ENCODE peak calls at places on chromosomes 11 and 22, in seven cellular contexts. R is brain microvascular endothelial cell, E is ovary, G is heart left ventricle, M is pancreas, H is AG04450, B is lower leg skin. C is an unnamed sample.

GRCh38 chr11:126607374-126607773 is 251.9 kb downstream of the ST3GAL4 start:
- DNase-seq in R (peak), E (no peak), G (peak), M (peak), H (peak), B (no peak), C (peak)

GRCh38 chr22:20905415-20906386 is 11.5 kb upstream of the CRKL start:
- DNase-seq in R (no peak), E (no peak), G (no peak), M (no peak), H (no peak), B (no peak), C (no peak)

GRCh38 chr22:46073683-46074504 is 76.4 kb upstream of the PPARA start:
- DNase-seq in R (no peak), E (peak), G (peak), M (no peak), H (no peak), B (peak), C (peak)

GRCh38 chr11:20912046-20912821 is 242.8 kb downstream of the NELL1 start:
- DNase-seq in R (no peak), E (no peak), G (no peak), M (no peak), H (no peak), B (no peak), C (no peak)

GRCh38 chr11:84780689-84781293 is 846.4 kb downstream of the DLG2 start:
- DNase-seq in R (peak), E (no peak), G (no peak), M (no peak), H (no peak), B (no peak), C (no peak)

GRCh38 chr11:115241899-115242298 is 262.3 kb downstream of the CADM1 start:
- DNase-seq in R (no peak), E (no peak), G (no peak), M (no peak), H (no peak), B (no peak), C (no peak)

GRCh38 chr11:70314730-70315129 is 44.2 kb downstream of the PPFIA1 start:
- DNase-seq in R (no peak), E (no peak), G (no peak), M (no peak), H (no peak), B (no peak), C (no peak)

GRCh38 chr22:19550382-19550781 is 26.2 kb upstream of the CLDN5 start:
- DNase-seq in R (no peak), E (no peak), G (no peak), M (no peak), H (no peak), B (no peak), C (no peak)

GRCh38 chr11:16194566-16194965 is 161.8 kb downstream of the SOX6 start:
- DNase-seq in R (no peak), E (no peak), G (peak), M (no peak), H (no peak), B (no peak), C (no peak)

GRCh38 chr11:101445761-101446160 is 138.0 kb downstream of the TRPC6 start:
- DNase-seq in R (no peak), E (no peak), G (no peak), M (no peak), H (no peak), B (no peak), C (no peak)

GRCh38 chr11:35337136-35337918 is 82.0 kb downstream of the SLC1A2 start:
- DNase-seq in R (peak), E (no peak), G (no peak), M (no peak), H (peak), B (no peak), C (no peak)

GRCh38 chr11:73942030-73942429 is 8.8 kb upstream of the DNAJB13 start:
- DNase-seq in R (no peak), E (no peak), G (no peak), M (no peak), H (no peak), B (no peak), C (no peak)

GRCh38 chr22:47515384-47516125 is 753.1 kb downstream of the TBC1D22A start:
- DNase-seq in R (no peak), E (no peak), G (no peak), M (no peak), H (no peak), B (no peak), C (no peak)

GRCh38 chr11:77821349-77821851 is 456 bp downstream of the AAMDC start:
- DNase-seq in R (peak), E (peak), G (peak), M (peak), H (no peak), B (peak), C (no peak)

GRCh38 chr22:36347094-36347493 is 40.7 kb downstream of the MYH9 start:
- DNase-seq in R (no peak), E (no peak), G (peak), M (no peak), H (no peak), B (no peak), C (no peak)

GRCh38 chr11:102798012-102798746 is at the start of gene MMP1:
- DNase-seq in R (peak), E (no peak), G (no peak), M (no peak), H (peak), B (no peak), C (no peak)

GRCh38 chr22:35868938-35869337 is 151.3 kb downstream of the APOL5 start:
- DNase-seq in R (peak), E (no peak), G (no peak), M (no peak), H (no peak), B (no peak), C (no peak)

GRCh38 chr11:19853901-19854300 is 141.3 kb downstream of the NAV2 start:
- DNase-seq in R (no peak), E (no peak), G (no peak), M (no peak), H (peak), B (no peak), C (no peak)

GRCh38 chr22:23801238-23801821 is 14.6 kb downstream of the SMARCB1 start:
- DNase-seq in R (no peak), E (no peak), G (no peak), M (no peak), H (no peak), B (no peak), C (no peak)

GRCh38 chr22:28237783-28238182 is 318.7 kb upstream of the PITPNB start:
- DNase-seq in R (no peak), E (no peak), G (no peak), M (no peak), H (no peak), B (no peak), C (no peak)

GRCh38 chr11:12174145-12175143 is 64.1 kb downstream of the MICAL2 start:
- DNase-seq in R (no peak), E (no peak), G (no peak), M (no peak), H (no peak), B (peak), C (no peak)

GRCh38 chr22:46454910-46455269 is 82.5 kb downstream of the CELSR1 start:
- DNase-seq in R (no peak), E (no peak), G (no peak), M (no peak), H (no peak), B (no peak), C (no peak)

GRCh38 chr11:113105584-113105983 is 144.4 kb downstream of the NCAM1 start:
- DNase-seq in R (no peak), E (no peak), G (no peak), M (no peak), H (no peak), B (no peak), C (no peak)

GRCh38 chr22:36110306-36110791 is 50.2 kb downstream of the APOL3 start:
- DNase-seq in R (no peak), E (peak), G (no peak), M (no peak), H (no peak), B (no peak), C (no peak)

GRCh38 chr11:76076749-76077148 is 129.6 kb downstream of the WNT11 start:
- DNase-seq in R (no peak), E (no peak), G (no peak), M (no peak), H (no peak), B (no peak), C (no peak)

GRCh38 chr11:27088353-27088752 is 47.7 kb downstream of the BBOX1 start:
- DNase-seq in R (no peak), E (no peak), G (no peak), M (no peak), H (no peak), B (no peak), C (no peak)

GRCh38 chr11:86798988-86799387 is 1.4 kb upstream of the PRSS23 start:
- DNase-seq in R (peak), E (no peak), G (no peak), M (no peak), H (peak), B (no peak), C (no peak)
- TF ChIP-seq CTCF in R (peak), E (no peak), G (no peak), M (no peak), H (no peak), B (no peak), C (no peak)

GRCh38 chr11:45774023-45774655 is 30.8 kb upstream of the SLC35C1 start:
- DNase-seq in R (no peak), E (no peak), G (no peak), M (no peak), H (no peak), B (peak), C (no peak)

GRCh38 chr11:45769960-45770359 is 35.0 kb upstream of the SLC35C1 start:
- DNase-seq in R (no peak), E (no peak), G (no peak), M (no peak), H (no peak), B (no peak), C (no peak)

GRCh38 chr11:45771942-45772522 is 32.9 kb upstream of the SLC35C1 start:
- DNase-seq in R (peak), E (peak), G (peak), M (peak), H (peak), B (peak), C (peak)

GRCh38 chr11:45773271-45774022 is 31.5 kb upstream of the SLC35C1 start:
- DNase-seq in R (no peak), E (no peak), G (no peak), M (no peak), H (no peak), B (peak), C (no peak)

GRCh38 chr11:45771194-45771941 is 33.6 kb upstream of the SLC35C1 start:
- DNase-seq in R (peak), E (peak), G (peak), M (peak), H (no peak), B (peak), C (no peak)
- TF ChIP-seq CTCF in R (peak), E (peak), G (peak), M (peak), H (peak), B (peak), C (peak)

GRCh38 chr11:68710445-68710844 is 26.1 kb downstream of the GAL start:
- DNase-seq in R (no peak), E (no peak), G (no peak), M (no peak), H (no peak), B (no peak), C (no peak)

GRCh38 chr11:68707527-68707926 is 23.2 kb downstream of the GAL start:
- DNase-seq in R (no peak), E (no peak), G (no peak), M (no peak), H (no peak), B (no peak), C (no peak)

GRCh38 chr11:68706237-68706636 is 21.9 kb downstream of the GAL start:
- DNase-seq in R (no peak), E (no peak), G (no peak), M (no peak), H (no peak), B (no peak), C (no peak)

GRCh38 chr11:68709064-68709463 is 24.7 kb downstream of the GAL start:
- DNase-seq in R (no peak), E (no peak), G (no peak), M (no peak), H (no peak), B (no peak), C (no peak)

DNA sequence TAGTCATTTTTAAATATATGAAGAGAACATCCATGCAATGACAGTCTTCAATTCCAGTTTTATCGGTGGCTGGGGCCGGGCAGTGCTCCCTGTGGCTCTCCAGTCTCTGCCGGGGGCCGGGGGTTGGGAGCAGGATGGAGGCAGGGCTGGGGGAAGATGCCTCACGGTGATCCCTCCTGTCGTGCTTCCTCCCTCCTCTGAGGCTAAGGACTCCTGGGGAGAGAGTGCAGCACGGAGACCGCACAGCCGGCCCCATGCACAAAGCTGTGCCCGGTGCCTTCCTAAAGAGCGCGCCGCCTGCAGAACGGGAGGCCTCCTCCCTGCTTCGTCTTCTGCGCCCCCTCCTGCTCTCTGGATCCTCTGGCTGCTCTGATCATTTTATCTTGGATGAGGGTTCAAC is 20.5 kb downstream of the GAL start:
- DNase-seq in R (no peak), E (no peak), G (no peak), M (no peak), H (no peak), B (no peak), C (no peak)
- TF ChIP-seq CTCF in R (no peak), E (no peak), G (no peak), M (no peak), H (no peak), B (no peak), C (no peak)

DNA sequence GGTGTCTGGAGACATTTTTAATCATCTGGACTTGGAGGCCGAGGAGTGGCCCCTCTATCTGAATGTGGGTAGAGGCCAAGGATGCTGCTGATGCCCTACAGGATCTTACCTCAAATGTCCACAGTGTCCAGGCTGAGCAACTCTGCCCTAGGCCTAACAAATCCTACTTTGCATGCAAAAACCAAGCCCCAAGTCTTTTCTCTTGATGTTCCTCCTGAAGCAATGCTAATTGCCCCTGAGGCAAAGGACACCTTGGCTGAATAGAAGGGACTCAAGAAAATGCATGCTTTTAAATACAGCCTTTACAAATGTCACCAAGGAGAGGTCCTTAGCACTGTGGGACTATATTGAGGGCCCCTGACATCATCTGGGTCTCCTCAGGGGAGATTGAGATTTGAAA is 43.8 kb upstream of the PHF21B start:
- DNase-seq in R (no peak), E (no peak), G (no peak), M (no peak), H (no peak), B (no peak), C (no peak)
- TF ChIP-seq CTCF in R (no peak), E (no peak), G (no peak), M (no peak), H (no peak), B (no peak), C (no peak)

GRCh38 chr11:2813968-2814367 is 71.6 kb downstream of the CDKN1C start:
- DNase-seq in R (no peak), E (no peak), G (no peak), M (no peak), H (no peak), B (no peak), C (no peak)
- TF ChIP-seq CTCF in R (no peak), E (no peak), G (no peak), M (no peak), H (no peak), B (no peak), C (no peak)

DNA sequence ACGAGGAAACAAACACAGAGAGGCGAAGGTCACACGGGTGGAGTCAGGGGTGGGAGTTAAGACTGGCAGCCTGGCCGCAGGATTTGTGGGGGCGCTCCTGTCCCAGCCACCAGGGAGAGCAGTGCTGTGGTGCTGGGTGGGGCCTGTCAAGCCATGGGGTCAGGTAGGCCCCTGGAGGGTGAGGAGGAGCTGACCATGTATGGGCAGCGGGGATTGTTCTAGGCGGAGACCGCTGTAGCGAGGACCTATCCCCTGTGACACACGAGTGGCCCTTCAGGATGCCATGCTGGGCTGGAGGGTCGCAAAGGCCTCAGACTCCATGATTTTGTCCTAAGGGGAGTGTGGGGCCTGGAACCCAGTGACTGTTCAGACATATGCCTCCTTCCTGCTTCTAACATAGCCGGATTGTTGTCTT is 1.6 kb upstream of the RPS19BP1 start:
- DNase-seq in R (no peak), E (peak), G (no peak), M (no peak), H (no peak), B (no peak), C (no peak)
- TF ChIP-seq CTCF in R (no peak), E (no peak), G (no peak), M (no peak), H (no peak), B (no peak), C (no peak)

GRCh38 chr11:66547662-66548009 is 933 bp downstream of the ACTN3 start:
- DNase-seq in R (no peak), E (no peak), G (no peak), M (no peak), H (no peak), B (no peak), C (no peak)

GRCh38 chr11:66546966-66547661 is 411 bp downstream of the ACTN3 start:
- DNase-seq in R (no peak), E (no peak), G (no peak), M (no peak), H (no peak), B (no peak), C (no peak)

GRCh38 chr11:66546368-66546965 is at the start of gene ACTN3:
- DNase-seq in R (no peak), E (peak), G (peak), M (no peak), H (no peak), B (no peak), C (no peak)

GRCh38 chr11:66548041-66548440 is 1.3 kb downstream of the ACTN3 start:
- DNase-seq in R (no peak), E (no peak), G (no peak), M (no peak), H (no peak), B (no peak), C (no peak)

GRCh38 chr11:66545701-66546367 is at the start of gene ZDHHC24:
- DNase-seq in R (peak), E (peak), G (peak), M (peak), H (peak), B (peak), C (peak)
- TF ChIP-seq CTCF in R (no peak), E (no peak), G (no peak), M (no peak), H (no peak), B (no peak), C (no peak)

GRCh38 chr11:2317354-2318050 is 15.7 kb downstream of the TSPAN32 start:
- DNase-seq in R (no peak), E (no peak), G (no peak), M (no peak), H (no peak), B (peak), C (no peak)
- TF ChIP-seq CTCF in R (no peak), E (no peak), G (no peak), M (no peak), H (no peak), B (no peak), C (no peak)

DNA sequence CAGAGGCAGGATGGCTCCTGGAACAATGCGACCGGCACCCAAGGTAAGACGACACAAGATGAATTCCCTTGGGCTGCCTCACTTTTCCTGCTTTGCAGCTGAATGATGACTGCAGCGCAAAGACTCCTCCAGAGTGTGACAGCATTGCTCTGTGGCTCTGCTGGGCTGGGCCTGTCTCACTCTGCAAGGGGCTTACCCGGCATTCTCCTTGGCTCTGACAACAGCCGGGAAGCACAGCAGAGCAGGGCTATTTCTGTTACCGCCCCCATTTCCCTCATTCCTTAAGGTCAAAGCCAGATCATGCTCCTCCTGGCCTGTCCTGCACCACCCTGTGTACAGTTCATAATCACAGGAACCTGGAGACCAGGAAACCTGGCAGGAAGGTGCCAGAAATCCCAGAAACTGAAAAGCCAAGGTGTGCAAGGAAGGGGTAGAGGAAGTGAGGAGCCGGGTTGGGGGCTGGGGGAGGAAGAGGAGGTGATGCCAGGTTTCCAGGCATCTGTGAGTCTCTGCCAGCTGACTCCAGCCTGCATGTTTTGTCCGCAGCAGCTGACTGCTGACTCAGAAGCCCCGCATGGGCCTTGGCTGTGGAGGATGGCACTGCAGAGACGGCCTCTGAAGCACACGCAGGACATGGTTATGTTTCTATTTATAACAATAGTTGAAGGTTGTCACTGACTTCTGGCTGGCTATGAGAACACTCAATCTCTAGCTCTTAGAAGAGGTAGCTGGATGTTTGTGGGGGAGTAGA is 113.6 kb downstream of the MICAL3 start:
- DNase-seq in R (peak), E (peak), G (peak), M (no peak), H (peak), B (no peak), C (no peak)
- TF ChIP-seq CTCF in R (peak), E (peak), G (peak), M (no peak), H (peak), B (no peak), C (no peak)

GRCh38 chr11:8910662-8911039 is 338 bp upstream of the AKIP1 start:
- DNase-seq in R (no peak), E (no peak), G (no peak), M (no peak), H (no peak), B (no peak), C (no peak)

GRCh38 chr11:8917157-8917820 is 6.3 kb downstream of the AKIP1 start:
- DNase-seq in R (peak), E (peak), G (peak), M (no peak), H (peak), B (no peak), C (peak)

GRCh38 chr11:8911040-8911823 is at the start of gene AKIP1:
- DNase-seq in R (peak), E (peak), G (peak), M (peak), H (peak), B (peak), C (peak)

GRCh38 chr11:8913961-8914660 is 3.1 kb downstream of the AKIP1 start:
- DNase-seq in R (peak), E (peak), G (peak), M (no peak), H (no peak), B (no peak), C (no peak)

GRCh38 chr11:8914661-8915018 is 3.7 kb downstream of the AKIP1 start:
- DNase-seq in R (no peak), E (no peak), G (no peak), M (no peak), H (no peak), B (no peak), C (no peak)
- TF ChIP-seq CTCF in R (no peak), E (no peak), G (peak), M (no peak), H (no peak), B (no peak), C (no peak)

C was measured in mesothelial cell of epicardium.